ENCODE peak calls at places on chromosomes 6 and 20, in four cellular contexts. One of them, this sample, is unnamed.

GRCh38 chr6:99879431-99879830 is 114.6 kb downstream of the MCHR2 start:
- DNase-seq in HepG2: no peak
- DNase-seq in K562: no peak
- DNase-seq in GM12878: no peak
- DNase-seq in this sample: no peak

GRCh38 chr6:136677822-136678221 is 114.5 kb downstream of the MAP3K5 start:
- DNase-seq in HepG2: no peak
- DNase-seq in K562: no peak
- DNase-seq in GM12878: no peak
- DNase-seq in this sample: no peak

GRCh38 chr6:76438768-76439167 is 366.3 kb upstream of the IMPG1 start:
- DNase-seq in GM12878: no peak
- DNase-seq in K562: no peak
- DNase-seq in HepG2: no peak
- DNase-seq in this sample: no peak

GRCh38 chr20:3677733-3678132 is 4.1 kb downstream of the ADAM33 start:
- DNase-seq in HepG2: no peak
- DNase-seq in GM12878: no peak
- DNase-seq in K562: no peak
- DNase-seq in this sample: no peak

GRCh38 chr6:85186546-85187170 is 263.2 kb upstream of the NT5E start:
- DNase-seq in K562: no peak
- DNase-seq in GM12878: no peak
- DNase-seq in HepG2: no peak
- DNase-seq in this sample: no peak

GRCh38 chr20:37365760-37366638 is 20.1 kb downstream of the SRC start:
- DNase-seq in K562: no peak
- DNase-seq in GM12878: peak
- DNase-seq in HepG2: no peak
- DNase-seq in this sample: no peak

GRCh38 chr6:3193102-3193837 is 34.2 kb downstream of the TUBB2B start:
- DNase-seq in HepG2: no peak
- DNase-seq in GM12878: no peak
- DNase-seq in K562: no peak
- DNase-seq in this sample: peak

GRCh38 chr20:62875419-62876355 is 14.1 kb upstream of the TCFL5 start:
- DNase-seq in GM12878: no peak
- DNase-seq in K562: peak
- DNase-seq in HepG2: peak
- DNase-seq in this sample: peak

GRCh38 chr6:42339991-42340401 is 111.7 kb downstream of the TRERF1 start:
- DNase-seq in GM12878: peak
- DNase-seq in K562: no peak
- DNase-seq in HepG2: no peak
- DNase-seq in this sample: no peak

GRCh38 chr6:3380344-3381232 is 76.3 kb downstream of the SLC22A23 start:
- DNase-seq in K562: no peak
- DNase-seq in HepG2: peak
- DNase-seq in GM12878: no peak
- DNase-seq in this sample: no peak

GRCh38 chr20:15922556-15922955 is 650.7 kb downstream of the KIF16B start:
- DNase-seq in K562: no peak
- DNase-seq in GM12878: no peak
- DNase-seq in HepG2: no peak
- DNase-seq in this sample: no peak

GRCh38 chr6:105786449-105786848 is 299.7 kb upstream of the PRDM1 start:
- DNase-seq in K562: no peak
- DNase-seq in GM12878: no peak
- DNase-seq in HepG2: no peak
- DNase-seq in this sample: no peak

GRCh38 chr20:62142252-62143117 is 709 bp downstream of the PSMA7 start:
- DNase-seq in HepG2: no peak
- DNase-seq in K562: no peak
- DNase-seq in GM12878: no peak
- DNase-seq in this sample: peak

GRCh38 chr6:116210750-116211425 is 43.0 kb downstream of the TSPYL4 start:
- DNase-seq in K562: no peak
- DNase-seq in GM12878: no peak
- DNase-seq in HepG2: no peak
- DNase-seq in this sample: no peak

DNA sequence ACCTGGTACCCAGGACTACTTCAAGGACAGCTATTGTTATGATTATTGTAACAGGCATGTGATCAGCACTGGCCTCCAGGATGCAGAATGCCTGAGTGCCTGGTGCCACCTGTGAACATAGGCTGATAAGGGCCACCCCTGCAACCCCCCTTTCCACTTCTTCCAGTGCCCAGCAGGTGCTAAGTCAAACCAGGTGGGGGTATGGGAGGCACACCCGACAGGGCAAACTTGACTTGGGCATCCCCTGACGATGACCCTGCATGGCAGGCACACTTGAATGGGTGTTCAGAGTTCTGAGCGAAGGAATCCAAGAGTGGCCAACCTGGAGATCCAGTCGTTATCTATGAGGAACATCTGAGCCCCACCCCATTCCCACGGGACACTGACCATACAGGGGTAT is 3.4 kb downstream of the ADA start:
- DNase-seq in GM12878: no peak
- DNase-seq in HepG2: no peak
- DNase-seq in K562: peak
- DNase-seq in this sample: peak
- H3K4me2 ChIP-seq in GM12878: peak
- H3K4me2 ChIP-seq in HepG2: no peak
- H3K4me2 ChIP-seq in K562: no peak
- H3K4me2 ChIP-seq in this sample: peak

DNA sequence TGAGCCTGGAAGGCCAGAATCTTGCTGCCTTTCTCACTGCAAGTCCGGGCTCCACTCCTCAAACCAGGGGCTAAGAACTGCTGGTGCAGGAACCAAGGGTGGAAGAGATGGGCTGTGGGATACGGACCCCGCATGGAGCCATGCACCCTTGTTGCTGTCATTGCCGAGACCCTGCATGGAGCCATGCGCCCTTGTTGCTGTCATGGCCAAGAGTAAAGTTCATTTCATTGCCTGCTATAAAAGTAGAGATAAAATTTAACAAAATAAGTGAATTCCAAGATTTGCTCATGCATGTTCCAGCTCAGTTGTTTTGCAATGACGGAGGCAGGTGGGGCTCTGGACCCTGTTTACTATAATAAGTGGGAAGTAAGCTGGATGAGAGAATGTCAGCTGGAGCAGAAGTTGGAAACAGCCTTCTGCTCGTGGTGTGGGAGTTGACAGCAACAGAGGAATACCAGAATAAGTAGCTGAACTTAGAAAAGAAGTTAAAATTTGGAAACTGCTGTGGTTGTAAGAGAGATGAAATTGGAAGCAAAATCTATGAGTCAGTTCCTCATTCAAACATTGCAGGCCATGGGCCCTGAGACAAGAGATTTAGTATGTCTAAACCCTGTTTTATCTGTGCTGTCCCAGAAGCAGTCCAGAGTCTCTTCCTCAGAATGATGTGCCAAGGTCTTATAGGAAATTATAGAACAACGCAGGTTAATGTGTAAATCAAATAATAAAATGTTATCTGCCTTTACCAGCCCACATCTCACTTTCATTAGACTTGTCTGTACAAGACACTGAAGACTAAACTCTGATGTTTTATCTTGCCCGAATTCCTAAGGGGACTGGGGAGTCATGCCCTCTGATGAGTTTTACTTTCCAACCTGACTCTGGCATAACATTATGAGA is 15.8 kb upstream of the THBS2 start:
- DNase-seq in GM12878: no peak
- DNase-seq in K562: no peak
- DNase-seq in HepG2: no peak
- DNase-seq in this sample: no peak
- TF ChIP-seq POLR2AphosphoS5 in GM12878: no peak
- TF ChIP-seq POLR2AphosphoS5 in K562: no peak
- TF ChIP-seq POLR2AphosphoS5 in HepG2: no peak
- TF ChIP-seq POLR2AphosphoS5 in this sample: no peak

GRCh38 chr6:30147096-30147495 is 11.2 kb downstream of the TRIM40 start:
- DNase-seq in GM12878: no peak
- DNase-seq in K562: no peak
- DNase-seq in HepG2: no peak
- DNase-seq in this sample: no peak

GRCh38 chr6:30145818-30146217 is 9.9 kb downstream of the TRIM40 start:
- DNase-seq in K562: no peak
- DNase-seq in GM12878: no peak
- DNase-seq in HepG2: no peak
- DNase-seq in this sample: no peak

GRCh38 chr6:30144821-30145220 is 8.9 kb downstream of the TRIM40 start:
- DNase-seq in GM12878: no peak
- DNase-seq in K562: no peak
- DNase-seq in HepG2: no peak
- DNase-seq in this sample: no peak

GRCh38 chr6:30142665-30143064 is 6.7 kb downstream of the TRIM40 start:
- DNase-seq in HepG2: no peak
- DNase-seq in K562: no peak
- DNase-seq in GM12878: no peak
- DNase-seq in this sample: no peak

DNA sequence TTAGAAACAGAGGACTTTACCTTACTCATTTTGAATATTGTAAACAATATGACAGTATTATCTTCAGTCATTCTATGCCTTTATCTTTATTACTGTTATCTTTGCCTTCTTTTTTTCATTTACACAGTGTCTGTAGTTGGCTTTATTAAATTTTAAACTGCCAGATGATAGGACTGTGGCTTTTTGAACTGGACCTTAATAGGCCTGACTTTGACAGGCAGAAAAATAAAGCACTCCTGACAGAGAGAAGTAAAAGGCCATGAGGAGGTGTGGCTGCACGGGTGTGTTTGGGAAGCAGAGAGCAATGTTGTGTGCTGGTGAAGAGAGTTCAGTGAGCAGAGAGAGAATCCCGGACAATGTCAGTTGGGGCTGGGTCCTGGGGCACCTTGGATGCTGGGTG is 7.8 kb downstream of the TRIM40 start:
- DNase-seq in HepG2: no peak
- DNase-seq in K562: no peak
- DNase-seq in GM12878: no peak
- DNase-seq in this sample: no peak
- TF ChIP-seq JUNB in HepG2: no peak
- TF ChIP-seq JUNB in K562: no peak
- TF ChIP-seq JUNB in GM12878: no peak
- TF ChIP-seq JUNB in this sample: no peak

DNA sequence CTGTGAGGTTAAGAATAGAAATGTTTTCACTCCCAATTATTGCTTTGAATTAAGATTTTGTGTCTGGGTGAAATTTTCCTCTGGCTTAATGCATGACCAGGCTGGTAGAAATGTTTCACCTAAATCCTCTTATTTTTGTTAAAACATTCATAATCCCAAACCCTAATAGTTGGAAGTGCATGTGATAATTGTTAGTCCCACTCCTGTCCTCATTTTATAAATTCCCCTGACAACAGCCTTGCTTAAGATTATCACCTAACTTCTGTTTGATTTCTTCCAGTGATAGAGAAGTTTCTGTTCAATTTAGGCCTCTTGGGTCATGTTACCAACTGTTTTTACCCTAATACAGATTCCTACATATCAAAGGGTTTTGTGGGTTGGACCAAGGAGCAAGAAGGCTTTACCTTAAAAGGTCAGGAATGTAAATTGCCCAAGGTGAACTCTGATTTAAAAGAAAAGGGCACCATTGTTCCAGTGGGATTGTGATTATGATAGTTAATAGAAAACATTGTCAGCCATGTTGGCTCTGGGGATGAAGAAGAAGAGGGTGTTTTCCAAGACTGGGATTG is 158.7 kb upstream of the CENPW start:
- DNase-seq in HepG2: peak
- DNase-seq in K562: no peak
- DNase-seq in GM12878: no peak
- DNase-seq in this sample: peak
- H3K4me2 ChIP-seq in HepG2: no peak
- H3K4me2 ChIP-seq in K562: no peak
- H3K4me2 ChIP-seq in GM12878: no peak
- H3K4me2 ChIP-seq in this sample: peak

GRCh38 chr20:18987781-18988360 is 174.3 kb downstream of the SCP2D1 start:
- DNase-seq in GM12878: no peak
- DNase-seq in HepG2: no peak
- DNase-seq in K562: no peak
- DNase-seq in this sample: no peak

GRCh38 chr20:18988701-18989100 is 175.1 kb downstream of the SCP2D1 start:
- DNase-seq in GM12878: no peak
- DNase-seq in K562: no peak
- DNase-seq in HepG2: no peak
- DNase-seq in this sample: no peak

GRCh38 chr20:18992418-18992817 is 178.8 kb downstream of the SCP2D1 start:
- DNase-seq in GM12878: no peak
- DNase-seq in K562: no peak
- DNase-seq in HepG2: peak
- DNase-seq in this sample: no peak

GRCh38 chr20:18991012-18991411 is 177.4 kb downstream of the SCP2D1 start:
- DNase-seq in K562: no peak
- DNase-seq in HepG2: no peak
- DNase-seq in GM12878: no peak
- DNase-seq in this sample: no peak

GRCh38 chr20:18989736-18990474 is 176.3 kb downstream of the SCP2D1 start:
- DNase-seq in HepG2: no peak
- DNase-seq in K562: no peak
- DNase-seq in GM12878: no peak
- DNase-seq in this sample: no peak
- TF ChIP-seq POLR2AphosphoS5 in HepG2: no peak
- TF ChIP-seq POLR2AphosphoS5 in K562: no peak
- TF ChIP-seq POLR2AphosphoS5 in GM12878: no peak
- TF ChIP-seq POLR2AphosphoS5 in this sample: no peak

DNA sequence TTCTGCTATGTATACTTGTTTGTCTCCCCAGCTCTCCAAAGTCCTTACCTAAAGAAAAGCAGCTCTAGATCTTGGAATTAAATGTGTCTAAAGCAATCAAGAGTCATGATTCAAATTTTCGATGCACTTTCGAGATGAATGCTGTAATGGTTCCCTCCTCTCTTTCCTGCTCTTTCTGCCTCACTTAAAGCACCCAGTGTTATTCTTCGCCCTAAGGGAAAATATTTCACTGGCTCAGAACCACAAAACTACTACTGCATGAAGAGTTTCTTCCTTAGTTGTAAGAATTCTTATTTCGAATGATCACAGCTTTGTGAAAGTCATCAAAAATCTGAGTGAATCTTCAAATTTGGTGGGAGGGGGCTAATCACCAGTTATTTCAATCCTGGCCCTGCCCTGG is 41.5 kb downstream of the LYRM4 start:
- DNase-seq in K562: no peak
- DNase-seq in HepG2: no peak
- DNase-seq in GM12878: no peak
- DNase-seq in this sample: no peak
- TF ChIP-seq JUNB in K562: no peak
- TF ChIP-seq JUNB in HepG2: no peak
- TF ChIP-seq JUNB in GM12878: no peak
- TF ChIP-seq JUNB in this sample: no peak

DNA sequence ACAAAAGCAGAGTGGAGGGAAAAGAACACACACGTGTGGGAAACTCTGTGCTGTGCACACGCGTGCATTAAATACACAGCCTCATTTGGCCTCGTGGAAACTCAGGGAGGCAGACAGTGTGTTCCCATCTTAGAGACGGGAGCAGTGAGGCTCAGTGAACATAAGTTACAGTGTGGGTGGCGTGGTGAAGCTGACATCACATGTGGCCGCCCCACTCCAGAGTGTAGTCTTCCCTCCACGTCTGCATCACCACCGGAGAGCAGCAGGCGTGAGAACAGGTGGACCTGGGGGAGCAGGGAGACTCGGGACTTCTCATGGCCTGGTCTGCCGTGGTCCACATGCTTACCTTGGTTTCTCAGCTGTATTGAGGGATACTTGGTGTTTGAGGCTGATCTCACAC is 51.7 kb downstream of the THBS2 start:
- DNase-seq in K562: no peak
- DNase-seq in GM12878: no peak
- DNase-seq in HepG2: no peak
- DNase-seq in this sample: no peak
- H3K4me2 ChIP-seq in K562: no peak
- H3K4me2 ChIP-seq in GM12878: no peak
- H3K4me2 ChIP-seq in HepG2: no peak
- H3K4me2 ChIP-seq in this sample: no peak

This sample was measured in GM23338.